ENCODE peak calls at places on chromosomes 3 and 15, in seven cellular contexts. V is heart left ventricle, K is sigmoid colon, Q is A549, E is uterus, B is tibial nerve, G is transverse colon. A is an unnamed sample. For H3K4me1, the result is how much of the 10 kb centered on the place peaks cover.

GRCh38 chr3:147409143-147410121 is at the start of gene ZIC1:
- DNase-seq in B (no peak), V (no peak), Q (no peak), G (no peak), K (no peak), E (no peak), A (no peak)

GRCh38 chr3:187841552-187841951 is 96.3 kb upstream of the BCL6 start:
- DNase-seq in G (no peak), K (no peak), E (no peak), V (no peak), Q (peak), B (no peak), A (no peak)

GRCh38 chr3:130093741-130094391 is 12.2 kb downstream of the ALG1L2 start:
- DNase-seq in G (peak), V (no peak), E (no peak), B (no peak), K (no peak), Q (no peak), A (peak)

GRCh38 chr3:31917303-31917903 is 63.7 kb downstream of the OSBPL10 start:
- DNase-seq in Q (no peak), K (no peak), G (no peak), E (no peak), V (no peak), B (no peak), A (peak)

GRCh38 chr3:177262396-177262795 is 65.1 kb upstream of the TBL1XR1 start:
- DNase-seq in E (no peak), B (no peak), Q (no peak), V (no peak), G (no peak), K (no peak), A (no peak)

GRCh38 chr3:41216422-41216821 is 17.1 kb downstream of the CTNNB1 start:
- DNase-seq in G (no peak), V (no peak), Q (no peak), E (no peak), B (no peak), K (no peak), A (no peak)

GRCh38 chr3:14664170-14664569 is 10.8 kb upstream of the C3orf20 start:
- DNase-seq in B (no peak), V (no peak), E (no peak), K (no peak), G (no peak), Q (no peak), A (no peak)

GRCh38 chr3:162512488-162512887 is 1015.9 kb downstream of the OTOL1 start:
- DNase-seq in G (no peak), V (no peak), K (no peak), E (no peak), B (no peak), Q (no peak), A (no peak)

GRCh38 chr3:100042144-100042543 is 72.2 kb downstream of the FILIP1L start:
- DNase-seq in Q (peak), K (no peak), G (no peak), E (no peak), V (no peak), B (no peak), A (no peak)

GRCh38 chr3:146653978-146654377 is 48.8 kb upstream of the PLSCR5 start:
- DNase-seq in E (no peak), K (no peak), V (no peak), Q (no peak), B (no peak), G (no peak), A (no peak)

GRCh38 chr3:12796171-12797123 is at the start of gene CAND2:
- DNase-seq in Q (peak), G (peak), K (peak), E (peak), B (peak), V (peak), A (peak)

GRCh38 chr3:141553055-141553454 is 66.2 kb downstream of the RASA2 start:
- DNase-seq in K (no peak), V (no peak), G (no peak), B (no peak), Q (no peak), E (no peak), A (no peak)

GRCh38 chr15:99507016-99507731 is 58.6 kb upstream of the MEF2A start:
- DNase-seq in Q (no peak), E (peak), B (no peak), G (no peak), K (no peak), V (peak), A (no peak)

GRCh38 chr15:96362759-96363678 is 32.5 kb downstream of the NR2F2 start:
- DNase-seq in B (no peak), G (no peak), K (no peak), E (no peak), Q (no peak), V (no peak), A (no peak)

GRCh38 chr15:70033529-70034140 is 64.1 kb downstream of the TLE3 start:
- DNase-seq in V (no peak), G (no peak), Q (no peak), B (no peak), E (peak), K (peak), A (peak)

GRCh38 chr15:100114526-100114925 is 227.2 kb downstream of the ADAMTS17 start:
- DNase-seq in E (no peak), V (peak), G (no peak), Q (no peak), K (no peak), B (no peak), A (no peak)

GRCh38 chr15:80615783-80616391 is 79.2 kb upstream of the ABHD17C start:
- DNase-seq in E (peak), Q (peak), G (peak), B (peak), K (peak), V (peak), A (peak)

GRCh38 chr3:119340014-119340413 is 45.8 kb downstream of the ARHGAP31 start:
- DNase-seq in V (no peak), B (no peak), E (no peak), G (no peak), Q (no peak), K (no peak), A (no peak)

GRCh38 chr15:36370735-36371115 is 208.7 kb upstream of the CDIN1 start:
- DNase-seq in E (no peak), V (no peak), Q (peak), B (no peak), G (no peak), K (no peak), A (no peak)

GRCh38 chr3:139455855-139456254 is 20.5 kb downstream of the RBP2 start:
- DNase-seq in B (no peak), K (no peak), G (no peak), E (no peak), Q (no peak), V (no peak), A (no peak)

GRCh38 chr15:28881600-28881999 is 4.2 kb upstream of the APBA2 start:
- DNase-seq in B (no peak), K (no peak), G (no peak), Q (peak), E (no peak), V (no peak), A (no peak)

GRCh38 chr15:77589839-77590238 is 42.9 kb downstream of the LINGO1 start:
- DNase-seq in K (no peak), Q (no peak), G (no peak), V (peak), E (no peak), B (peak), A (no peak)

GRCh38 chr3:49930922-49931321 is 1.3 kb upstream of the MON1A start:
- DNase-seq in Q (peak), B (no peak), G (peak), V (no peak), K (no peak), E (no peak), A (no peak)

GRCh38 chr3:186042521-186043202 is 66.2 kb downstream of the ETV5 start:
- DNase-seq in V (no peak), G (no peak), E (no peak), Q (no peak), K (no peak), B (no peak), A (no peak)

GRCh38 chr15:58752716-58753115 is 3.2 kb upstream of the ADAM10 start:
- DNase-seq in Q (no peak), V (no peak), B (no peak), G (no peak), K (no peak), E (no peak), A (no peak)

GRCh38 chr15:58748787-58749531 is 548 bp downstream of the ADAM10 start:
- DNase-seq in Q (peak), E (peak), K (peak), V (peak), B (no peak), G (peak), A (peak)

GRCh38 chr15:58746174-58746573 is 3.3 kb downstream of the ADAM10 start:
- DNase-seq in G (no peak), B (no peak), Q (no peak), E (no peak), V (no peak), K (no peak), A (no peak)

GRCh38 chr15:58748040-58748786 is 1.3 kb downstream of the ADAM10 start:
- DNase-seq in V (no peak), K (no peak), E (no peak), G (no peak), B (no peak), Q (no peak), A (no peak)

GRCh38 chr15:58749532-58750337 is at the start of gene ADAM10:
- DNase-seq in Q (peak), K (peak), B (peak), V (peak), E (peak), G (peak), A (peak)
- TF ChIP-seq POLR2A in Q (peak), K (peak), B (peak), V (peak), E (peak), G (peak), A (peak)

DNA sequence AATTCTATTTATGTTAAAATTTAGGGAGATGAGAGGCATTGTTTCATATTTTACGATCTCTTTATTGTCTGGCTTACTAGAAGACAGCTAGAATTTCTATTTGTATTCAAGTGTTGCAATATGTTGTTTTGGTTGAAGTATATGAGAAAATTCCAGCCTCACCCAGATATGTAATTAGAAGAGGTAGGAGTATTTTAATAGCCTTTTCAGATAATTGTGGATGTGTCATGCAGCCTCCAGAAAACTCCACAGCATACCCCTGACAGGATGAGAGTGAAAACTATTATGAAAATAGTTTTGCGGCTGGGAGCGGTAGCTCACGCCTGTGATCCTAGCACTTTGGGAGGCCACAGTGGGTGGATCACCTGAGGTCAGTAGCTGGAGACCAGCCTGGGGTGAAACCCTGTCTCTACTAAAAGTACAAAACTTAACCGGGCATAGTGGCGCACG is 21.5 kb upstream of the USP3 start:
- DNase-seq in E (no peak), Q (peak), G (no peak), V (no peak), K (no peak), B (no peak), A (no peak)
- H3K4me1 ChIP-seq in E (under half), Q (half or more), G (under half), V (under half), K (under half), B (half or more), A (under half)

DNA sequence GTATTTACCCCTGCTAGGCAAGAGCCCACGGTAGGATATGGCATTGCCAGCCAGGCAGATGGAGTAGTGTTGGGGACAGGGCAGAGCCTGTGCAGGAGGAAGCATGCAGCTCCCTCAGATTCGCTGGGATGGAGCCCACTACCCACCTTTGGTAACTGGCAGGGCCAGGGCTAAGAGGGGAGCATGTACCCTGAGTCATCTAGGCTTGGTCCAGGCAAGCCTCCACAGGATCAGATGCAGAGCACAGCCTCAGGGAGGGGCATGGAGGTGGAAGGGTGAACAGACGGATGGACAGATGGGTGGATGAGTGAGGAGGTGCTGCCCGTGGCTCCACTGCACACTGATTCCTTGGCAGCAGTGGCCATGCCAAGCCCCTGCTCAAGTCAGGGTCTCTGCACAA is 33.0 kb downstream of the IL20RB start:
- DNase-seq in G (no peak), E (no peak), Q (no peak), V (no peak), K (no peak), B (no peak), A (no peak)
- H3K27ac ChIP-seq in G (no peak), E (no peak), Q (no peak), V (no peak), K (no peak), B (no peak), A (no peak)

GRCh38 chr3:128486157-128486691 is 6.8 kb downstream of the GATA2 start:
- DNase-seq in Q (no peak), G (no peak), V (no peak), E (no peak), B (no peak), K (no peak), A (no peak)
- TF ChIP-seq POLR2A in Q (no peak), G (no peak), V (no peak), E (no peak), B (no peak), K (no peak), A (no peak)

DNA sequence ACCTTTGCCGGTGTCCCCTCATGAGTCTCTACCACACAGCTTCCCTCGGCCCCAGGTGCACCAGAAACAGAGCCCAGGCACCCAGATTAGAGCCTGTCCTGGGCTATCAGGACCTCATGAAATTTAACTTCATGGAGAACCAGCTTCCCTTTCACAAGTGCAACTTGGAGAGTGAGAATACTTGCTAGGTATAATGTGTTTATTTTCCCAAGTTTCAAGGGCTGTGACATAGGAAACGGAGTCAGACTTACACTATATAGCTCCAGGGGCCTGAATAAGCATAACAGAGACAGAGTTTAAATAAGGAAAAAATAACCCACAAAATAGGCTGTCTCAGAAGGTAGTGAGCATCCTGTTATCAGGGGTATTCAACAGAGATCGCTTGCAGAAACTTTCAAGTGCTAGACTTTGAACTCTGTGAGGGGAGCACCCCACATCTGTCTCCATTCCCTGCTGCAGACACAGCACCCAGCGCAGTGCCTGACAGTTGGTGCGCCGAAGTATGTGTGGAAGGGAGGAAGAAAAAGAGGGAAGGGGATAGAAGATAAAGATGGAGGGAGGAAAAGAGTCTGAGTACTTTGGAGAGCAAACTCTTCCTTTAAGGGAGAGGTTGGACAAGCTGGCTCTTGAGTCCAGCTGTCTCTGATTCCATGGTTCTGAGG is 85.0 kb downstream of the CPN2 start:
- DNase-seq in E (no peak), G (no peak), B (no peak), V (no peak), Q (no peak), K (no peak), A (no peak)
- H3K4me1 ChIP-seq in E (under half), G (under half), B (under half), V (half or more), Q (under half), K (under half), A (under half)

GRCh38 chr15:85399627-85400026 is 19.2 kb downstream of the AKAP13 start:
- DNase-seq in K (no peak), E (no peak), V (no peak), B (no peak), Q (no peak), G (no peak), A (no peak)

GRCh38 chr15:85403745-85404144 is 23.3 kb downstream of the AKAP13 start:
- DNase-seq in Q (no peak), E (no peak), B (no peak), K (no peak), G (no peak), V (no peak), A (no peak)

GRCh38 chr15:85398822-85399221 is 18.4 kb downstream of the AKAP13 start:
- DNase-seq in B (no peak), K (no peak), E (no peak), Q (no peak), V (no peak), G (no peak), A (no peak)

GRCh38 chr15:85402195-85402921 is 22.0 kb downstream of the AKAP13 start:
- DNase-seq in Q (no peak), V (no peak), E (no peak), G (no peak), B (no peak), K (no peak), A (no peak)

DNA sequence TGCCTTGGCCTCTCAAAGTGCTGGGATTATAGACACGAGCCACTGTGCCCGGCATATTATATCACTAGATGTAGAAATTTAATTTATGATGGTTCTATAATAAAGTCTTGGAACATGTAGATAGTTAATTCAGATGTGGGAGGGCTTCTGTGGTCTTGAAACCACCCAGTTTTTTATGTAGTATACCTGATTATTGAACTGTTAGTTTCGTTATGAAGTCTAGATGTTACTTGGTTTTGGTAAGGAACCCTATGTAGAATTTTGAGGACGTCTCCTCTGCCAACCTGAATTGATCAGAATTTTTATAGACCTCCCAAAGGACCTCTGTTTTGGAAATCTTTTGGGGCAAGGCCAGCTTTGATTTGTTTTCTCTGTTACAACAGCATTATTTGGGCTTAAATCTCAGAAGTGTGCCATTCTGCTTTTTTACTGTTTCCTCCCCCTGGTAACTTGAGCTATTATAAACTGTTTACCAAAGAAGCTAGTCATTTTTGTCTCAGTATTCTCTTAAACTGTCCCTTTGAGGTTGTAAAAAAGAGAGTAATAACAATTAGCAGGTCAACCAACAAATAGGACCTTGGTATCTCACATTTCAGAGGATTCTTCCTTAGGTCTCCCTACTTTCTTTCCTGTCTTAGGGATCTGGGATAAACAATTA is 20.8 kb downstream of the AKAP13 start:
- DNase-seq in K (no peak), E (no peak), Q (no peak), G (no peak), B (no peak), V (no peak), A (no peak)
- H3K27ac ChIP-seq in K (peak), E (peak), Q (no peak), G (peak), B (peak), V (peak), A (peak)

GRCh38 chr3:184241447-184242296 is 7.1 kb downstream of the ALG3 start:
- DNase-seq in Q (peak), K (no peak), V (no peak), G (peak), E (no peak), B (no peak), A (no peak)
- TF ChIP-seq POLR2A in Q (no peak), K (no peak), V (no peak), G (no peak), E (no peak), B (no peak), A (no peak)

DNA sequence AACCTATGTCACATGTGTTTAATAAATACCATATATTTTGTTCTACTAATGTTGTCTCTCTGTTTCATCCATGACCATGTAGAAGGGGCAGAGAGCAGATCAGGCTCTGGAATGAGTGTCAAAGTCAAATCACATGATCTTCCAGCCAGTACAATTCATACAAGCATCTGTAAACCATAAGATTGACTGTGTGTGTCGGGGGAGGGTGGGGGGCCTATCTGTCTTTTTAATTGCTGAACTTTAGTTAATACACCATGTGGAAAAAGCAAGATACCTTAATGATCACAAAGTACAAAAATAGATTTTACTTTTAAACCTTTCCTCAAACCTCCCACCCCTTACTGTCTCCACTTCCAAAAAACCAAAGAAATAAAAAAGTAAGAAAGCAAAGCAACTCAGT is 21.2 kb upstream of the POLR2M start:
- DNase-seq in K (no peak), G (no peak), Q (no peak), B (no peak), E (no peak), V (no peak), A (no peak)
- H3K4me1 ChIP-seq in K (under half), G (under half), Q (under half), B (under half), E (under half), V (under half), A (under half)